ENCODE peak calls at places on chromosomes 4 and X, in ten cellular contexts. F is AG20443; P is WERI-Rb-1; I is HFFc6; E is ACHN; L is GM20000; J is bronchial epithelial cell; H is stimulated activated CD4-positive, alpha-beta T cell treated with anti-CD3 and anti-CD28 coated beads, Interleukin-2, amount 100 ng/mL, for 48 hours; U is BE2C; W is testis. Q is an unnamed sample.

GRCh38 chr4:14787894-14788293 is 214.4 kb upstream of the CPEB2 start:
- DNase-seq in F (peak; percentile 8), P (peak; percentile 24), I (no peak), E (peak; percentile 41), L (no peak), J (peak; percentile 44), H (no peak), U (peak; percentile 16), W (peak; percentile 28), Q (no peak)

GRCh38 chrX:136262241-136262640 is 11.0 kb upstream of the MAP7D3 start:
- DNase-seq in F (no peak), P (no peak), I (no peak), E (no peak), L (no peak), J (no peak), H (no peak), U (no peak), W (no peak), Q (no peak)

GRCh38 chr4:5705672-5706310 is 2.6 kb downstream of the EVC2 start:
- DNase-seq in F (no peak), P (no peak), I (no peak), E (no peak), L (no peak), J (no peak), H (no peak), U (peak; percentile 56), W (peak; percentile 39), Q (no peak)

GRCh38 chr4:48012819-48013218 is 3.7 kb downstream of the CNGA1 start:
- DNase-seq in F (no peak), P (no peak), I (no peak), E (no peak), L (no peak), J (no peak), H (no peak), U (no peak), W (no peak), Q (no peak)

GRCh38 chr4:180058731-180059215 is 2184.4 kb upstream of the TENM3 start:
- DNase-seq in F (peak; percentile 61), P (peak; percentile 69), I (no peak), E (peak; percentile 10), L (peak; percentile 61), J (no peak), H (no peak), U (peak; percentile 75), W (peak; percentile 60), Q (no peak)

GRCh38 chr4:108830509-108831244 is 67.8 kb upstream of the ETNPPL start:
- DNase-seq in F (no peak), P (no peak), I (no peak), E (no peak), L (no peak), J (peak; percentile 40), H (no peak), U (peak; percentile 11), W (peak; percentile 33), Q (no peak)

GRCh38 chrX:147891886-147892285 is 19.8 kb upstream of the FMR1 start:
- DNase-seq in F (peak; percentile 27), P (no peak), I (peak; percentile 0), E (no peak), L (no peak), J (peak; percentile 29), H (no peak), U (no peak), W (no peak), Q (no peak)

GRCh38 chrX:31435592-31435991 is 363.8 kb upstream of the FTHL17 start:
- DNase-seq in F (no peak), P (no peak), I (no peak), E (no peak), L (no peak), J (no peak), H (no peak), U (no peak), W (peak; percentile 14), Q (no peak)

GRCh38 chr4:74675673-74676279 is 118.5 kb downstream of the BTC start:
- DNase-seq in F (peak; percentile 68), P (peak; percentile 33), I (peak; percentile 65), E (peak; percentile 75), L (peak; percentile 41), J (peak; percentile 72), H (no peak), U (peak; percentile 13), W (peak; percentile 25), Q (no peak)

GRCh38 chrX:109403927-109404326 is 78.0 kb downstream of the GUCY2F start:
- DNase-seq in F (no peak), P (no peak), I (no peak), E (no peak), L (no peak), J (no peak), H (no peak), U (no peak), W (no peak), Q (no peak)

GRCh38 chrX:25028726-25029125 is 13.0 kb upstream of the ARX start:
- DNase-seq in F (no peak), P (no peak), I (peak; percentile 32), E (no peak), L (no peak), J (peak; percentile 63), H (no peak), U (no peak), W (no peak), Q (peak; percentile 18)

GRCh38 chr4:38605181-38605764 is 58.7 kb upstream of the KLF3 start:
- DNase-seq in F (no peak), P (no peak), I (no peak), E (no peak), L (no peak), J (no peak), H (no peak), U (no peak), W (no peak), Q (no peak)

GRCh38 chrX:44245730-44246129 is 97.7 kb downstream of the EFHC2 start:
- DNase-seq in F (no peak), P (no peak), I (no peak), E (no peak), L (no peak), J (no peak), H (no peak), U (no peak), W (no peak), Q (no peak)

GRCh38 chr4:63901311-63901710 is 507.9 kb downstream of the TECRL start:
- DNase-seq in F (no peak), P (no peak), I (no peak), E (no peak), L (no peak), J (no peak), H (no peak), U (no peak), W (no peak), Q (no peak)

GRCh38 chrX:133674726-133675470 is 259.6 kb upstream of the GPC4 start:
- DNase-seq in F (no peak), P (no peak), I (no peak), E (no peak), L (no peak), J (peak; percentile 65), H (no peak), U (no peak), W (no peak), Q (peak; percentile 2)

GRCh38 chr4:38800956-38801450 is 3.6 kb downstream of the TLR1 start:
- DNase-seq in F (no peak), P (no peak), I (no peak), E (no peak), L (no peak), J (peak; percentile 51), H (no peak), U (no peak), W (no peak), Q (no peak)

GRCh38 chrX:44953734-44954502 is 80.9 kb downstream of the KDM6A start:
- DNase-seq in F (no peak), P (no peak), I (no peak), E (no peak), L (no peak), J (no peak), H (no peak), U (no peak), W (no peak), Q (no peak)

GRCh38 chrX:118370921-118371624 is 25.2 kb downstream of the WDR44 start:
- DNase-seq in F (no peak), P (no peak), I (peak; percentile 49), E (no peak), L (no peak), J (no peak), H (no peak), U (no peak), W (no peak), Q (no peak)

GRCh38 chrX:154595559-154595958 is 10.6 kb downstream of the CTAG1A start:
- DNase-seq in F (no peak), P (no peak), I (no peak), E (no peak), L (no peak), J (no peak), H (no peak), U (no peak), W (no peak), Q (no peak)

GRCh38 chrX:100447563-100448397 is 37.7 kb upstream of the PCDH19 start:
- DNase-seq in F (peak; percentile 59), P (peak; percentile 39), I (peak; percentile 8), E (peak; percentile 24), L (peak; percentile 18), J (peak; percentile 10), H (peak; percentile 0), U (peak; percentile 22), W (peak; percentile 53), Q (no peak)

GRCh38 chrX:150821971-150822370 is 76.5 kb downstream of the CD99L2 start:
- DNase-seq in F (no peak), P (no peak), I (no peak), E (no peak), L (no peak), J (no peak), H (no peak), U (no peak), W (no peak), Q (no peak)

GRCh38 chrX:150570512-150570911 is 2.1 kb downstream of the MTM1 start:
- DNase-seq in F (no peak), P (no peak), I (no peak), E (no peak), L (no peak), J (no peak), H (no peak), U (no peak), W (no peak), Q (no peak)

GRCh38 chrX:153966841-153967535 is 4.6 kb downstream of the HCFC1 start:
- DNase-seq in F (no peak), P (no peak), I (peak; percentile 8), E (no peak), L (no peak), J (no peak), H (no peak), U (peak; percentile 5), W (no peak), Q (no peak)

GRCh38 chrX:16123222-16123786 is at the start of gene GRPR:
- DNase-seq in F (peak; percentile 73), P (peak; percentile 76), I (peak; percentile 84), E (peak; percentile 79), L (peak; percentile 27), J (peak; percentile 66), H (peak; percentile 36), U (peak; percentile 80), W (peak; percentile 89), Q (peak; percentile 10)

GRCh38 chr4:113692809-113693411 is 68.6 kb downstream of the CAMK2D start:
- DNase-seq in F (no peak), P (no peak), I (no peak), E (no peak), L (no peak), J (no peak), H (no peak), U (no peak), W (no peak), Q (no peak)

GRCh38 chrX:133897593-133898163 is 87.7 kb downstream of the GPC3 start:
- DNase-seq in F (no peak), P (no peak), I (no peak), E (no peak), L (no peak), J (no peak), H (no peak), U (no peak), W (no peak), Q (no peak)

GRCh38 chr4:107900508-107900907 is 30.8 kb upstream of the CYP2U1 start:
- DNase-seq in F (no peak), P (no peak), I (no peak), E (no peak), L (no peak), J (no peak), H (no peak), U (no peak), W (no peak), Q (no peak)

GRCh38 chr4:125140966-125141495 is 173.7 kb upstream of the FAT4 start:
- DNase-seq in F (peak; percentile 39), P (no peak), I (peak; percentile 59), E (peak; percentile 13), L (no peak), J (peak; percentile 66), H (no peak), U (peak; percentile 17), W (no peak), Q (peak; percentile 10)